ENCODE peak calls at places on chromosomes 11 and 22, in eight cellular contexts. One of them, this sample, is unnamed. For H3K9me3, the result is how much of the 10 kb centered on the place peaks cover.

GRCh38 chr11:46332568-46333128 is 14.6 kb upstream of the DGKZ start:
- DNase-seq in transverse colon: no peak
- DNase-seq in colonic mucosa: no peak
- DNase-seq in tibial nerve: no peak
- DNase-seq in body of pancreas: no peak
- DNase-seq in H9: peak
- DNase-seq in CD4-positive, alpha-beta T cell: no peak
- DNase-seq in mucosa of descending colon: no peak
- DNase-seq in this sample: no peak

GRCh38 chr11:120346233-120346632 is 10.0 kb downstream of the ARHGEF12 start:
- DNase-seq in transverse colon: no peak
- DNase-seq in colonic mucosa: no peak
- DNase-seq in tibial nerve: no peak
- DNase-seq in body of pancreas: no peak
- DNase-seq in H9: no peak
- DNase-seq in CD4-positive, alpha-beta T cell: no peak
- DNase-seq in mucosa of descending colon: no peak
- DNase-seq in this sample: no peak

GRCh38 chr11:69919659-69920499 is 100.7 kb upstream of the FGF3 start:
- DNase-seq in transverse colon: no peak
- DNase-seq in colonic mucosa: no peak
- DNase-seq in tibial nerve: no peak
- DNase-seq in body of pancreas: no peak
- DNase-seq in H9: peak
- DNase-seq in CD4-positive, alpha-beta T cell: no peak
- DNase-seq in mucosa of descending colon: no peak
- DNase-seq in this sample: no peak

GRCh38 chr11:133403900-133404299 is 128.4 kb downstream of the OPCML start:
- DNase-seq in transverse colon: no peak
- DNase-seq in colonic mucosa: no peak
- DNase-seq in tibial nerve: no peak
- DNase-seq in body of pancreas: no peak
- DNase-seq in H9: peak
- DNase-seq in CD4-positive, alpha-beta T cell: no peak
- DNase-seq in mucosa of descending colon: no peak
- DNase-seq in this sample: no peak

GRCh38 chr11:107116358-107116757 is 98.1 kb upstream of the GUCY1A2 start:
- DNase-seq in transverse colon: no peak
- DNase-seq in colonic mucosa: no peak
- DNase-seq in tibial nerve: no peak
- DNase-seq in body of pancreas: no peak
- DNase-seq in H9: no peak
- DNase-seq in CD4-positive, alpha-beta T cell: no peak
- DNase-seq in mucosa of descending colon: no peak
- DNase-seq in this sample: no peak

GRCh38 chr22:31093090-31093850 is 12.2 kb downstream of the SMTN start:
- DNase-seq in transverse colon: peak
- DNase-seq in colonic mucosa: no peak
- DNase-seq in tibial nerve: no peak
- DNase-seq in body of pancreas: no peak
- DNase-seq in H9: peak
- DNase-seq in CD4-positive, alpha-beta T cell: no peak
- DNase-seq in mucosa of descending colon: no peak
- DNase-seq in this sample: no peak

GRCh38 chr11:122983438-122984185 is 2.0 kb upstream of the BSX start:
- DNase-seq in transverse colon: no peak
- DNase-seq in colonic mucosa: no peak
- DNase-seq in tibial nerve: no peak
- DNase-seq in body of pancreas: no peak
- DNase-seq in H9: peak
- DNase-seq in CD4-positive, alpha-beta T cell: no peak
- DNase-seq in mucosa of descending colon: no peak
- DNase-seq in this sample: no peak

GRCh38 chr11:68923614-68924013 is 19.9 kb downstream of the IGHMBP2 start:
- DNase-seq in transverse colon: no peak
- DNase-seq in colonic mucosa: no peak
- DNase-seq in tibial nerve: no peak
- DNase-seq in body of pancreas: no peak
- DNase-seq in H9: no peak
- DNase-seq in CD4-positive, alpha-beta T cell: no peak
- DNase-seq in mucosa of descending colon: no peak
- DNase-seq in this sample: no peak

DNA sequence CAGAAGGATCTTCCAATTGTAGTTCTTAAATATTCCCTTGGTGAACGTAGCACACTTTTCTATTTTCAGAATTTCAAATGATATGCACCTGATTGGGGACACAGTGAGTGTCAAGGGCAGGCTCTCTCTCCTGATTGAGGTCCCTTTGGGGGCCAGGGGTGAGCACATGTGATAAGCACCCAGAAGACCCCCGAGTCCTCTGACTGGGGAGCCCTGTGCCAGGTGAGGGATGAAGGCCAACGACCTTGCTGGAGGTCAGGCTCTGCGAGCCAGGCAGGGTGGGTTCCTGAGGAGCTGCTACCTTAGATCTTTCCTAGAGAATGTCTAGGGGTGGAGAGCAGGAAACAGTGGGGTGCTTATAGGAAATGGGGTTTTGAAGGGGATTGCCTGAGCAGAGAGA is 1253.9 kb downstream of the BRD1 start:
- DNase-seq in transverse colon: no peak
- DNase-seq in colonic mucosa: no peak
- DNase-seq in tibial nerve: no peak
- DNase-seq in body of pancreas: no peak
- DNase-seq in H9: no peak
- DNase-seq in CD4-positive, alpha-beta T cell: no peak
- DNase-seq in mucosa of descending colon: no peak
- DNase-seq in this sample: no peak
- H3K9me3 ChIP-seq in transverse colon: under half
- H3K9me3 ChIP-seq in colonic mucosa: under half
- H3K9me3 ChIP-seq in tibial nerve: under half
- H3K9me3 ChIP-seq in body of pancreas: under half
- H3K9me3 ChIP-seq in H9: under half
- H3K9me3 ChIP-seq in CD4-positive, alpha-beta T cell: under half
- H3K9me3 ChIP-seq in mucosa of descending colon: under half
- H3K9me3 ChIP-seq in this sample: under half

GRCh38 chr22:48226026-48227013 is 1463.9 kb downstream of the TBC1D22A start:
- DNase-seq in transverse colon: no peak
- DNase-seq in colonic mucosa: no peak
- DNase-seq in tibial nerve: no peak
- DNase-seq in body of pancreas: no peak
- DNase-seq in H9: no peak
- DNase-seq in CD4-positive, alpha-beta T cell: no peak
- DNase-seq in mucosa of descending colon: no peak
- DNase-seq in this sample: no peak
- TF ChIP-seq CTCF in transverse colon: no peak
- TF ChIP-seq CTCF in colonic mucosa: no peak
- TF ChIP-seq CTCF in tibial nerve: no peak
- TF ChIP-seq CTCF in body of pancreas: no peak
- TF ChIP-seq CTCF in H9: no peak
- TF ChIP-seq CTCF in CD4-positive, alpha-beta T cell: no peak
- TF ChIP-seq CTCF in mucosa of descending colon: no peak
- TF ChIP-seq CTCF in this sample: no peak

GRCh38 chr11:65611028-65611757 is 2.8 kb downstream of the MAP3K11 start:
- DNase-seq in transverse colon: no peak
- DNase-seq in colonic mucosa: no peak
- DNase-seq in tibial nerve: no peak
- DNase-seq in body of pancreas: no peak
- DNase-seq in H9: no peak
- DNase-seq in CD4-positive, alpha-beta T cell: no peak
- DNase-seq in mucosa of descending colon: no peak
- DNase-seq in this sample: no peak

GRCh38 chr11:65606876-65607613 is 7.0 kb downstream of the MAP3K11 start:
- DNase-seq in transverse colon: peak
- DNase-seq in colonic mucosa: peak
- DNase-seq in tibial nerve: peak
- DNase-seq in body of pancreas: peak
- DNase-seq in H9: peak
- DNase-seq in CD4-positive, alpha-beta T cell: no peak
- DNase-seq in mucosa of descending colon: peak
- DNase-seq in this sample: peak

GRCh38 chr11:65607614-65608426 is 6.2 kb downstream of the MAP3K11 start:
- DNase-seq in transverse colon: no peak
- DNase-seq in colonic mucosa: no peak
- DNase-seq in tibial nerve: no peak
- DNase-seq in body of pancreas: no peak
- DNase-seq in H9: no peak
- DNase-seq in CD4-positive, alpha-beta T cell: no peak
- DNase-seq in mucosa of descending colon: no peak
- DNase-seq in this sample: no peak

GRCh38 chr11:65609711-65610110 is 4.3 kb downstream of the MAP3K11 start:
- DNase-seq in transverse colon: no peak
- DNase-seq in colonic mucosa: no peak
- DNase-seq in tibial nerve: no peak
- DNase-seq in body of pancreas: no peak
- DNase-seq in H9: no peak
- DNase-seq in CD4-positive, alpha-beta T cell: no peak
- DNase-seq in mucosa of descending colon: no peak
- DNase-seq in this sample: no peak

GRCh38 chr11:65609236-65609635 is 4.8 kb downstream of the MAP3K11 start:
- DNase-seq in transverse colon: no peak
- DNase-seq in colonic mucosa: no peak
- DNase-seq in tibial nerve: no peak
- DNase-seq in body of pancreas: no peak
- DNase-seq in H9: no peak
- DNase-seq in CD4-positive, alpha-beta T cell: no peak
- DNase-seq in mucosa of descending colon: no peak
- DNase-seq in this sample: no peak
- H3K9me3 ChIP-seq in transverse colon: under half
- H3K9me3 ChIP-seq in colonic mucosa: under half
- H3K9me3 ChIP-seq in tibial nerve: under half
- H3K9me3 ChIP-seq in body of pancreas: under half
- H3K9me3 ChIP-seq in H9: under half
- H3K9me3 ChIP-seq in CD4-positive, alpha-beta T cell: under half
- H3K9me3 ChIP-seq in mucosa of descending colon: under half
- H3K9me3 ChIP-seq in this sample: under half

DNA sequence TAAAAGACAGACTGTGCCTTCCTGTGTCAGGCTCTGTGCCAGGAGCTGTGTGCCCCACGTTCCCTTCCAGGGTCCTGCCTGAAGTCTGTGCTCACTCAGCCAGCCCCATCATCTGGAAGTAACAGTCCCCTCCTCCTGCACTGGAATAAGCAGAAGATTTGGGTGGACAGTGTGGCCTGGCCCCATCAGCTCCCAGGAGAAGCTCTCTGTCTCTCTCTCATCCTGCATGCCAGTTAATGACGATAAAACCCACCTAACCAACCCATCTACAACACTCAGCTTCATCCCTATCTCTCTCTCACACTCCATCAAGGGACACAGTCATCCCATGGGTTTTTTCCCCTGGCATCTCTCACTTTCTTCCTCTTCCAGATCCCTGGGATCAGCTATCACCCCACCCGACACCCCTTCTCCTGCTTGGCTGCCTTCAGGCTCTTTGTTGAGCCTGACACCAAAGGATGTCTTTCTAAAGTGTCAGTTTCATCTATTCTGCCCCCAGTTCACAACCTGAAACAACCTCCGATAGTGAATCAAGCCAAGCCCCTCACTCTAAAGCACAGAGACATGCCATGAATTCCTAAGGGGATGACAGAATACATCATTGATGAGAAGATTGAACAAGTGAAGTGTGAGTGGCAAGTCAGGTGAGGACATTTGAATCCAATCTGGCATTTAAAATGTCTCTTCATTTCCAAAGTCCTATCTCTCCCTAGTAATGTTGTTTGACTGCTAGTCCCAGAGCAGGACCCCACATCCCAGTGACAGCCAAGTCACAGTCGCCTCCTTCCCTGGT is 91.4 kb upstream of the TOP3B start:
- DNase-seq in transverse colon: no peak
- DNase-seq in colonic mucosa: no peak
- DNase-seq in tibial nerve: no peak
- DNase-seq in body of pancreas: no peak
- DNase-seq in H9: no peak
- DNase-seq in CD4-positive, alpha-beta T cell: no peak
- DNase-seq in mucosa of descending colon: no peak
- DNase-seq in this sample: no peak
- TF ChIP-seq CTCF in transverse colon: no peak
- TF ChIP-seq CTCF in colonic mucosa: no peak
- TF ChIP-seq CTCF in tibial nerve: no peak
- TF ChIP-seq CTCF in body of pancreas: no peak
- TF ChIP-seq CTCF in H9: no peak
- TF ChIP-seq CTCF in CD4-positive, alpha-beta T cell: no peak
- TF ChIP-seq CTCF in mucosa of descending colon: no peak
- TF ChIP-seq CTCF in this sample: no peak

GRCh38 chr11:96925862-96926261 is 536.0 kb downstream of the JRKL start:
- DNase-seq in transverse colon: no peak
- DNase-seq in colonic mucosa: no peak
- DNase-seq in tibial nerve: no peak
- DNase-seq in body of pancreas: no peak
- DNase-seq in H9: no peak
- DNase-seq in CD4-positive, alpha-beta T cell: no peak
- DNase-seq in mucosa of descending colon: no peak
- DNase-seq in this sample: no peak
- H3K9me3 ChIP-seq in transverse colon: under half
- H3K9me3 ChIP-seq in colonic mucosa: under half
- H3K9me3 ChIP-seq in tibial nerve: under half
- H3K9me3 ChIP-seq in body of pancreas: under half
- H3K9me3 ChIP-seq in H9: under half
- H3K9me3 ChIP-seq in CD4-positive, alpha-beta T cell: under half
- H3K9me3 ChIP-seq in mucosa of descending colon: under half
- H3K9me3 ChIP-seq in this sample: under half

GRCh38 chr11:127471662-127472061 is 471.1 kb upstream of the KIRREL3 start:
- DNase-seq in transverse colon: no peak
- DNase-seq in colonic mucosa: no peak
- DNase-seq in tibial nerve: no peak
- DNase-seq in body of pancreas: no peak
- DNase-seq in H9: no peak
- DNase-seq in CD4-positive, alpha-beta T cell: no peak
- DNase-seq in mucosa of descending colon: no peak
- DNase-seq in this sample: no peak

GRCh38 chr11:127474735-127475134 is 474.2 kb upstream of the KIRREL3 start:
- DNase-seq in transverse colon: no peak
- DNase-seq in colonic mucosa: no peak
- DNase-seq in tibial nerve: no peak
- DNase-seq in body of pancreas: no peak
- DNase-seq in H9: no peak
- DNase-seq in CD4-positive, alpha-beta T cell: no peak
- DNase-seq in mucosa of descending colon: no peak
- DNase-seq in this sample: no peak

GRCh38 chr11:127470485-127470884 is 469.9 kb upstream of the KIRREL3 start:
- DNase-seq in transverse colon: peak
- DNase-seq in colonic mucosa: no peak
- DNase-seq in tibial nerve: no peak
- DNase-seq in body of pancreas: peak
- DNase-seq in H9: no peak
- DNase-seq in CD4-positive, alpha-beta T cell: no peak
- DNase-seq in mucosa of descending colon: peak
- DNase-seq in this sample: no peak
- TF ChIP-seq CTCF in transverse colon: no peak
- TF ChIP-seq CTCF in colonic mucosa: peak
- TF ChIP-seq CTCF in tibial nerve: no peak
- TF ChIP-seq CTCF in body of pancreas: no peak
- TF ChIP-seq CTCF in H9: peak
- TF ChIP-seq CTCF in CD4-positive, alpha-beta T cell: no peak
- TF ChIP-seq CTCF in mucosa of descending colon: no peak
- TF ChIP-seq CTCF in this sample: no peak

GRCh38 chr22:49158741-49159564 is 668.7 kb downstream of the BRD1 start:
- DNase-seq in transverse colon: no peak
- DNase-seq in colonic mucosa: no peak
- DNase-seq in tibial nerve: no peak
- DNase-seq in body of pancreas: no peak
- DNase-seq in H9: no peak
- DNase-seq in CD4-positive, alpha-beta T cell: no peak
- DNase-seq in mucosa of descending colon: no peak
- DNase-seq in this sample: no peak
- H3K9me3 ChIP-seq in transverse colon: under half
- H3K9me3 ChIP-seq in colonic mucosa: under half
- H3K9me3 ChIP-seq in tibial nerve: under half
- H3K9me3 ChIP-seq in body of pancreas: under half
- H3K9me3 ChIP-seq in H9: under half
- H3K9me3 ChIP-seq in CD4-positive, alpha-beta T cell: under half
- H3K9me3 ChIP-seq in mucosa of descending colon: under half
- H3K9me3 ChIP-seq in this sample: under half

GRCh38 chr11:15826826-15827225 is 529.5 kb downstream of the SOX6 start:
- DNase-seq in transverse colon: peak
- DNase-seq in colonic mucosa: peak
- DNase-seq in tibial nerve: peak
- DNase-seq in body of pancreas: peak
- DNase-seq in H9: peak
- DNase-seq in CD4-positive, alpha-beta T cell: no peak
- DNase-seq in mucosa of descending colon: peak
- DNase-seq in this sample: no peak
- TF ChIP-seq CTCF in transverse colon: peak
- TF ChIP-seq CTCF in colonic mucosa: peak
- TF ChIP-seq CTCF in tibial nerve: peak
- TF ChIP-seq CTCF in body of pancreas: no peak
- TF ChIP-seq CTCF in H9: peak
- TF ChIP-seq CTCF in CD4-positive, alpha-beta T cell: no peak
- TF ChIP-seq CTCF in mucosa of descending colon: peak
- TF ChIP-seq CTCF in this sample: peak

This sample was measured in esophagus squamous epithelium.